ENCODE peak calls at places on chromosome 18, in seven cellular contexts. R is IMR-90, V is H9, N is neuronal stem cell, E is mesendoderm, Q is H1, S is trophoblast cell. J is an unnamed sample.

GRCh38 chr18:63433349-63433866 is 11.1 kb upstream of the VPS4B start:
- DNase-seq in V (no peak), E (no peak), N (no peak), S (no peak), Q (no peak), R (no peak), J (no peak)

GRCh38 chr18:74196220-74197119 is 48.1 kb downstream of the TIMM21 start:
- DNase-seq in Q (no peak), E (peak), S (peak), R (peak), V (peak), N (peak), J (peak)

GRCh38 chr18:23662309-23663263 is at the start of gene ANKRD29:
- DNase-seq in R (no peak), S (peak), N (peak), E (peak), Q (no peak), V (peak), J (peak)

GRCh38 chr18:12885500-12885899 is 1.5 kb upstream of the PTPN2 start:
- DNase-seq in R (no peak), E (peak), S (peak), N (no peak), Q (peak), V (peak), J (no peak)

GRCh38 chr18:25704096-25704870 is 352.3 kb upstream of the ZNF521 start:
- DNase-seq in V (no peak), Q (no peak), E (no peak), R (no peak), N (no peak), S (no peak), J (no peak)

GRCh38 chr18:24600076-24600654 is 139.7 kb downstream of the HRH4 start:
- DNase-seq in V (no peak), E (peak), N (peak), S (peak), R (peak), Q (no peak), J (peak)

GRCh38 chr18:11251229-11251890 is 102.0 kb upstream of the PIEZO2 start:
- DNase-seq in V (no peak), Q (no peak), R (peak), E (no peak), N (no peak), S (no peak), J (no peak)

GRCh38 chr18:59041819-59042476 is 97.7 kb upstream of the SEC11C start:
- DNase-seq in V (no peak), N (no peak), E (no peak), S (no peak), Q (no peak), R (no peak), J (no peak)

GRCh38 chr18:35526476-35527120 is 28.8 kb upstream of the INO80C start:
- DNase-seq in V (no peak), Q (no peak), E (peak), R (no peak), N (no peak), S (no peak), J (peak)

GRCh38 chr18:44691148-44691925 is 10.6 kb downstream of the SETBP1 start:
- DNase-seq in Q (no peak), R (no peak), V (no peak), E (no peak), S (no peak), N (no peak), J (no peak)

GRCh38 chr18:75226301-75226955 is 15.8 kb downstream of the TSHZ1 start:
- DNase-seq in E (no peak), Q (no peak), R (peak), S (no peak), V (no peak), N (peak), J (no peak)

GRCh38 chr18:7946724-7947377 is 379.7 kb downstream of the PTPRM start:
- DNase-seq in E (peak), V (no peak), R (peak), N (no peak), Q (no peak), S (no peak), J (peak)

GRCh38 chr18:45839415-45840395 is 14.2 kb downstream of the SIGLEC15 start:
- DNase-seq in V (peak), R (peak), N (no peak), E (peak), S (peak), Q (no peak), J (peak)

GRCh38 chr18:29840101-29840500 is 1202.4 kb downstream of the DSC3 start:
- DNase-seq in N (no peak), Q (no peak), S (peak), E (peak), V (no peak), R (peak), J (peak)

GRCh38 chr18:8998481-8999217 is 103.8 kb upstream of the NDUFV2 start:
- DNase-seq in E (no peak), N (no peak), R (peak), S (no peak), Q (no peak), V (no peak), J (no peak)

GRCh38 chr18:79609021-79609461 is 70.6 kb upstream of the CTDP1 start:
- DNase-seq in S (no peak), R (no peak), E (no peak), N (no peak), V (no peak), Q (no peak), J (no peak)

GRCh38 chr18:25568926-25569325 is 217.0 kb upstream of the ZNF521 start:
- DNase-seq in Q (no peak), S (no peak), E (no peak), V (no peak), N (no peak), R (no peak), J (no peak)

GRCh38 chr18:56873441-56874140 is 222.4 kb downstream of the WDR7 start:
- DNase-seq in Q (peak), N (peak), S (no peak), V (peak), E (peak), R (no peak), J (no peak)

GRCh38 chr18:40152859-40153258 is 1802.2 kb upstream of the PIK3C3 start:
- DNase-seq in R (no peak), S (no peak), N (no peak), E (no peak), Q (no peak), V (no peak), J (no peak)

GRCh38 chr18:27400001-27400400 is 214.9 kb upstream of the CHST9 start:
- DNase-seq in E (peak), Q (peak), V (peak), S (no peak), R (no peak), N (no peak), J (peak)

GRCh38 chr18:41674466-41674865 is 280.6 kb upstream of the PIK3C3 start:
- DNase-seq in R (no peak), V (no peak), S (no peak), N (no peak), Q (no peak), E (no peak), J (no peak)

GRCh38 chr18:77191241-77191751 is 58.4 kb upstream of the GALR1 start:
- DNase-seq in N (no peak), R (peak), S (no peak), Q (no peak), V (no peak), E (no peak), J (peak)

GRCh38 chr18:77360315-77361186 is 110.9 kb downstream of the GALR1 start:
- DNase-seq in S (no peak), R (no peak), Q (no peak), V (no peak), N (peak), E (peak), J (no peak)

GRCh38 chr18:69703461-69703860 is 244.2 kb downstream of the CD226 start:
- DNase-seq in E (no peak), R (no peak), Q (no peak), V (no peak), S (no peak), N (no peak), J (no peak)

GRCh38 chr18:13273800-13274199 is 55.2 kb downstream of the LDLRAD4 start:
- DNase-seq in Q (no peak), R (no peak), V (no peak), S (no peak), E (no peak), N (no peak), J (no peak)

GRCh38 chr18:48441405-48441881 is 32.3 kb upstream of the ZBTB7C start:
- DNase-seq in N (no peak), R (no peak), V (no peak), S (no peak), E (no peak), Q (no peak), J (no peak)

GRCh38 chr18:79400091-79400590 is 4.4 kb downstream of the NFATC1 start:
- DNase-seq in Q (no peak), E (no peak), R (no peak), S (peak), N (no peak), V (no peak), J (no peak)

GRCh38 chr18:25099838-25100393 is 252.1 kb downstream of the ZNF521 start:
- DNase-seq in V (no peak), S (no peak), N (no peak), E (no peak), R (peak), Q (no peak), J (peak)

GRCh38 chr18:23992941-23993280 is 21.6 kb upstream of the TTC39C start:
- DNase-seq in E (no peak), S (no peak), R (no peak), V (no peak), Q (no peak), N (no peak), J (no peak)

DNA sequence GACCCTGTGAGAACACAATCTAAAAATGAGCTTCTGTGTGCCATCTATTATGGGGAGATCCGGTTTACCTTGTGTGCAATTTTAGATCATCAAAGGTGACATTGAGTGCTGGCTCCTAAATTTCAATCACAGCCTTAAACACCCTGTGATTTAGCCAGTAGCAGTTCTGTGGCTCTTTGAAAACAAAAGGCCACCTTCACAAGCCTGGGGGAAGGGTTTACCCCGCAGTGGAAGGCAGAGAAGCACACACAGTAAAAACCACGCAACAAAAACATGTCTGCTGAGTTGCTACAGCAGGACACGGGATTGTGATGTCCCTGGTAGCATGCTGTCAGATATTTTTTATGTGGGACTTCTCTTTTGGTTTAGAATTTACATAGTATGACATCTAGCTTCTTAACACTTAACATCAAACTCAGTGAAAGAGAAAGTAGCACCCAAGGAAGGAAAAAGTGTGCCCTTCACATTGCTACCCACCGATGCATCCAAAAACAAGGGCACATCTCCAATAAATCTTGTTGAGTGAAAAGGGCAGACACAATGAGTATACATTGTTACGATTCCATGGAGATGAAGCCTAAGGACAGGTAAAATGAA is 56.1 kb upstream of the RNF152 start:
- DNase-seq in V (no peak), Q (no peak), E (no peak), S (no peak), N (no peak), R (no peak), J (peak)
- H3K23ac ChIP-seq in V (no peak), Q (no peak), E (no peak), S (no peak), N (no peak), R (peak), J (no peak)

GRCh38 chr18:37238271-37238670 is 327.3 kb downstream of the CELF4 start:
- DNase-seq in R (no peak), V (no peak), N (no peak), E (no peak), S (no peak), Q (no peak), J (no peak)

GRCh38 chr18:37243756-37244155 is 321.8 kb downstream of the CELF4 start:
- DNase-seq in E (peak), V (no peak), R (no peak), Q (no peak), S (peak), N (no peak), J (no peak)

GRCh38 chr18:37244618-37245017 is 321.0 kb downstream of the CELF4 start:
- DNase-seq in V (no peak), S (no peak), Q (no peak), R (no peak), N (no peak), E (no peak), J (no peak)

GRCh38 chr18:37246779-37247340 is 318.7 kb downstream of the CELF4 start:
- DNase-seq in N (no peak), R (no peak), E (no peak), S (no peak), V (no peak), Q (no peak), J (no peak)

DNA sequence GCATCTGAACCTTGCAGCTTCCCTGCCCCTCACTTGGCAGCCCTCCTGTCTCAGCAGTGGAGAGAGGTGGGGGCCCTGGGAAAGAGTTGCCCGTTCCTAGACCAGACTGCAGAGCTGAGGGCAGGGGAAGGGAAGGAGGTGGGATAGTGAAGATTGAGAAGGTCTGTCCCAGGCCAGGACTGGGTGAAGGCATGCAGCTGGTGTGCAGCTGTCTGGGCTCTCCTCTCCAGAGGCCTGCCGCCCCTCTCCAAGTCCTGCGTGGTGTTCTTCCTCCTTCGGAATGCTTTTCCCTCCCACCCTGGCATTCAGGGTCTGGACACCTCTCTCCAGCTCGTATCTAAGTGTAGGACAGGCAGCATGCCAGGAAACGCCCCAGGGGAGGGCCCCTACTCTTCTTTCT is 323.5 kb downstream of the CELF4 start:
- DNase-seq in E (no peak), N (no peak), V (no peak), Q (no peak), S (no peak), R (no peak), J (no peak)
- H3K23ac ChIP-seq in E (no peak), N (peak), V (no peak), Q (no peak), S (no peak), R (no peak), J (no peak)

GRCh38 chr18:55869965-55870585 is 282.1 kb upstream of the TCF4 start:
- DNase-seq in N (no peak), E (no peak), S (peak), V (no peak), R (peak), Q (no peak), J (no peak)

GRCh38 chr18:55869547-55869946 is 281.6 kb upstream of the TCF4 start:
- DNase-seq in N (no peak), S (no peak), E (no peak), R (no peak), Q (no peak), V (no peak), J (no peak)

GRCh38 chr18:55863876-55864275 is 275.9 kb upstream of the TCF4 start:
- DNase-seq in E (no peak), S (no peak), V (no peak), Q (no peak), R (peak), N (no peak), J (peak)

GRCh38 chr18:55868909-55869308 is 280.9 kb upstream of the TCF4 start:
- DNase-seq in N (no peak), E (no peak), V (no peak), R (peak), Q (no peak), S (peak), J (peak)
- H3K23ac ChIP-seq in N (no peak), E (no peak), V (no peak), R (no peak), Q (no peak), S (no peak), J (no peak)

DNA sequence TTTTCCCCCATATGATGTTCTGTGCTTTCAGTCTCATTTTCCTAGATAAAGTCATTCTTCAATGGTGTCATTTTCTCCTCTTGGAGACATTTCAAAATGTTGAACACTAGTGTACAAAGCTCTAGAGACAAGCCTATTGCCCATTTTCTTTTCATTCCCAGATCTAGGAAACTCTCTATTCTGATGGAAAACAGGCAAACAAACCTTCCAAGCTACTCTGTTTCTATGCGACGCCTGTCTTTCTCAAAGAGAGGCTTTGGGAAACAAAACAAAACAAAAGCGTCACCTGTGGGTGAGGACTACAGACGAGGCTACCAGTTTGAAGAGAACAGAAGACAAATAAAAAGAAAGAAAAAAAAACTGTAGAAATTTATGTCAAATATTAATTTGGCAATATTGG is 311.0 kb downstream of the CBLN2 start:
- DNase-seq in R (no peak), Q (no peak), S (no peak), N (peak), E (no peak), V (no peak), J (no peak)
- H3K23ac ChIP-seq in R (no peak), Q (no peak), S (no peak), N (no peak), E (no peak), V (no peak), J (no peak)

GRCh38 chr18:10119528-10119927 is 205.7 kb downstream of the VAPA start:
- DNase-seq in E (no peak), R (no peak), V (no peak), N (no peak), S (no peak), Q (no peak), J (no peak)

GRCh38 chr18:10122116-10122515 is 208.3 kb downstream of the VAPA start:
- DNase-seq in S (peak), Q (no peak), E (no peak), R (peak), V (no peak), N (no peak), J (peak)

GRCh38 chr18:10120622-10121021 is 206.8 kb downstream of the VAPA start:
- DNase-seq in V (no peak), E (no peak), R (no peak), S (no peak), N (no peak), Q (no peak), J (no peak)

GRCh38 chr18:10121028-10121427 is 207.2 kb downstream of the VAPA start:
- DNase-seq in Q (no peak), N (no peak), R (peak), E (no peak), S (no peak), V (no peak), J (no peak)

GRCh38 chr18:10119991-10120390 is 206.2 kb downstream of the VAPA start:
- DNase-seq in Q (no peak), R (no peak), V (no peak), N (no peak), S (no peak), E (no peak), J (no peak)
- H3K23ac ChIP-seq in Q (no peak), R (no peak), V (no peak), N (no peak), S (no peak), E (no peak), J (no peak)

GRCh38 chr18:53375641-53376040 is 848.8 kb downstream of the MBD2 start:
- DNase-seq in Q (no peak), N (no peak), S (no peak), E (peak), R (no peak), V (no peak), J (no peak)

GRCh38 chr18:53382870-53383269 is 841.6 kb downstream of the MBD2 start:
- DNase-seq in V (no peak), N (no peak), S (no peak), Q (no peak), R (no peak), E (no peak), J (no peak)

GRCh38 chr18:53385889-53386288 is 838.6 kb downstream of the MBD2 start:
- DNase-seq in S (no peak), Q (no peak), V (no peak), N (no peak), R (no peak), E (no peak), J (no peak)

DNA sequence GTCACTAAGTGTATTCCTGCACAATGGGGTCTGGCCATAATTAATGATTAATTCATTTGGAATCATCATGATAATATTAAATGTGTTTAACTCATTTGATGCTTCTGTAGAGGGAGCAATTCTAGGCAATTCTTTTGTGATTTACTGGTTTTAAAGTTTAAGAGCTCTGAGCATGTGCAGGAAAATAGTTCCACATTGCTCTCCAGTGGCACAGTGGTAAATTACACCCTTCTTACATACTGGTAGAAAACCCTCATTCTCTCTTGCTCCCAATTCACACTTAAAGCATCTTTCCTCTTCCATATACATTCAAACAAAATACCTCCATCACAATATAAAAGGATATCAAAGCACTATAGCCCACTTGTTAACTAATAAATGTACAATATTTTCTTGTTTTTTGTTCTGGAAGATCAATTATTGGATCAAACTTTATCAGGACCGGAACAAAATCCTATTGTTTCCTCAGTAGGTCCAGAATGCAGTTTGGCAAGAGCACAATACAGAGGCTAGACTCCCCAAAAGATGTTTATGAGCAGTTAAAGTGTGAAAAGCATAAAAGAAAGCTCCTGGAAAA is 844.3 kb downstream of the MBD2 start:
- DNase-seq in E (peak), R (peak), Q (no peak), N (peak), V (no peak), S (peak), J (peak)
- H3K23ac ChIP-seq in E (no peak), R (no peak), Q (no peak), N (no peak), V (no peak), S (no peak), J (no peak)

DNA sequence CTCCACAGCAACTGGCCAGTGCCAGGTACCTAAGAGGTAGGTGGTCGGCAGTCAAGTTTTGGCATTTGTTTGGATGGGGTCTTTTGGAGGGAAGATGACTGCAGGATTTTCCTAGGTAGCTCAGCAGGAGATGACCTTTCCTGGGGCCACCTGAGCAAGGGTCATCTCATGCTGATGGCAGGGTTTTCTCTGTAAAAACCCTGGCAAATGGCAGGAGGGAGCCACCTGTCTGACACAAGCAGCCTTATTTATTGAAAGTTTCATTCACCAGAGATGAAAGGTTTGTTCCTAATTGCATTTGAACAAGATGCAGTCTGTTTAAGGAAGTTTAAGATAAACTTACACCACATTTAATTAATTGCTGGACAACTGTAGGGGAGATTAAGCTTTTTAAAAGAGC is 31.6 kb upstream of the ACAA2 start:
- DNase-seq in S (no peak), N (no peak), Q (no peak), R (no peak), V (no peak), E (no peak), J (no peak)
- H3K23ac ChIP-seq in S (no peak), N (no peak), Q (no peak), R (no peak), V (no peak), E (no peak), J (no peak)

J was measured in mesenchymal stem cell.